ENCODE peak calls at places on chromosomes 4 and X, in four cellular contexts. One of them, this sample, is unnamed.

GRCh38 chrX:46318551-46318950 is 226.7 kb downstream of the ZNF674 start:
- DNase-seq in astrocyte: no peak
- DNase-seq in pancreas: no peak
- DNase-seq in left lung: no peak
- DNase-seq in this sample: no peak

GRCh38 chr4:13615162-13615561 is 12.4 kb downstream of the BOD1L1 start:
- DNase-seq in astrocyte: no peak
- DNase-seq in left lung: no peak
- DNase-seq in pancreas: no peak
- DNase-seq in this sample: no peak

GRCh38 chrX:46294234-46294633 is 251.0 kb downstream of the ZNF674 start:
- DNase-seq in left lung: no peak
- DNase-seq in pancreas: no peak
- DNase-seq in astrocyte: peak
- DNase-seq in this sample: peak

GRCh38 chr4:53064609-53065008 is 202.5 kb downstream of the RASL11B start:
- DNase-seq in pancreas: no peak
- DNase-seq in astrocyte: no peak
- DNase-seq in left lung: no peak
- DNase-seq in this sample: no peak

GRCh38 chr4:1194028-1194900 is 21.9 kb upstream of the SPON2 start:
- DNase-seq in astrocyte: no peak
- DNase-seq in pancreas: no peak
- DNase-seq in left lung: peak
- DNase-seq in this sample: peak

GRCh38 chr4:24472514-24473308 is 111.6 kb downstream of the DHX15 start:
- DNase-seq in pancreas: peak
- DNase-seq in astrocyte: peak
- DNase-seq in left lung: peak
- DNase-seq in this sample: peak

GRCh38 chr4:22240814-22241213 is 275.1 kb downstream of the ADGRA3 start:
- DNase-seq in left lung: no peak
- DNase-seq in astrocyte: no peak
- DNase-seq in pancreas: no peak
- DNase-seq in this sample: no peak

GRCh38 chr4:142778430-142778829 is 67.7 kb downstream of the INPP4B start:
- DNase-seq in left lung: no peak
- DNase-seq in pancreas: no peak
- DNase-seq in astrocyte: peak
- DNase-seq in this sample: peak

GRCh38 chrX:115650916-115651315 is 89.9 kb downstream of the PLS3 start:
- DNase-seq in astrocyte: peak
- DNase-seq in pancreas: no peak
- DNase-seq in left lung: no peak
- DNase-seq in this sample: peak

GRCh38 chr4:118954246-118954645 is 65.6 kb downstream of the SYNPO2 start:
- DNase-seq in astrocyte: peak
- DNase-seq in left lung: no peak
- DNase-seq in pancreas: no peak
- DNase-seq in this sample: peak

GRCh38 chrX:7170903-7171302 is 22.9 kb upstream of the PUDP start:
- DNase-seq in pancreas: no peak
- DNase-seq in astrocyte: no peak
- DNase-seq in left lung: no peak
- DNase-seq in this sample: peak

GRCh38 chrX:27976284-27976683 is 5.0 kb downstream of the DCAF8L1 start:
- DNase-seq in pancreas: no peak
- DNase-seq in left lung: no peak
- DNase-seq in astrocyte: no peak
- DNase-seq in this sample: peak

GRCh38 chrX:39613997-39614679 is 483.6 kb downstream of the BCOR start:
- DNase-seq in left lung: peak
- DNase-seq in pancreas: no peak
- DNase-seq in astrocyte: no peak
- DNase-seq in this sample: no peak

GRCh38 chr4:62970846-62971245 is 1438.4 kb downstream of the TECRL start:
- DNase-seq in left lung: no peak
- DNase-seq in astrocyte: no peak
- DNase-seq in pancreas: no peak
- DNase-seq in this sample: no peak

GRCh38 chr4:118967393-118967792 is 78.7 kb downstream of the SYNPO2 start:
- DNase-seq in astrocyte: peak
- DNase-seq in left lung: no peak
- DNase-seq in pancreas: no peak
- DNase-seq in this sample: peak

GRCh38 chrX:119853449-119853848 is 686 bp upstream of the UPF3B start:
- DNase-seq in left lung: no peak
- DNase-seq in astrocyte: no peak
- DNase-seq in pancreas: no peak
- DNase-seq in this sample: no peak

GRCh38 chrX:538311-538710 is 92.3 kb upstream of the SHOX start:
- DNase-seq in pancreas: no peak
- DNase-seq in left lung: no peak
- DNase-seq in astrocyte: no peak
- DNase-seq in this sample: no peak

GRCh38 chr4:15655223-15656037 is at the start of gene FBXL5:
- DNase-seq in pancreas: peak
- DNase-seq in astrocyte: peak
- DNase-seq in left lung: peak
- DNase-seq in this sample: peak

GRCh38 chr4:168731006-168731636 is 234.3 kb downstream of the PALLD start:
- DNase-seq in astrocyte: peak
- DNase-seq in pancreas: no peak
- DNase-seq in left lung: no peak
- DNase-seq in this sample: peak

GRCh38 chr4:121256346-121256745 is 92.2 kb upstream of the TNIP3 start:
- DNase-seq in pancreas: no peak
- DNase-seq in astrocyte: peak
- DNase-seq in left lung: no peak
- DNase-seq in this sample: peak

GRCh38 chr4:68373513-68373912 is 23.6 kb upstream of the YTHDC1 start:
- DNase-seq in astrocyte: peak
- DNase-seq in left lung: peak
- DNase-seq in pancreas: peak
- DNase-seq in this sample: peak

GRCh38 chr4:27357283-27357682 is 496.6 kb downstream of the STIM2 start:
- DNase-seq in pancreas: no peak
- DNase-seq in left lung: no peak
- DNase-seq in astrocyte: no peak
- DNase-seq in this sample: peak

GRCh38 chrX:108439434-108439883 is at the start of gene COL4A5:
- DNase-seq in left lung: peak
- DNase-seq in pancreas: peak
- DNase-seq in astrocyte: peak
- DNase-seq in this sample: peak

GRCh38 chr4:153038493-153039311 is 102.6 kb downstream of the FHDC1 start:
- DNase-seq in pancreas: peak
- DNase-seq in astrocyte: no peak
- DNase-seq in left lung: no peak
- DNase-seq in this sample: no peak

GRCh38 chr4:26124753-26125236 is 196.0 kb upstream of the RBPJ start:
- DNase-seq in pancreas: no peak
- DNase-seq in astrocyte: no peak
- DNase-seq in left lung: no peak
- DNase-seq in this sample: peak

GRCh38 chr4:150574678-150575077 is 7.3 kb upstream of the MAB21L2 start:
- DNase-seq in left lung: no peak
- DNase-seq in astrocyte: no peak
- DNase-seq in pancreas: no peak
- DNase-seq in this sample: no peak

GRCh38 chr4:20754091-20754490 is 53.8 kb downstream of the PACRGL start:
- DNase-seq in left lung: no peak
- DNase-seq in pancreas: no peak
- DNase-seq in astrocyte: no peak
- DNase-seq in this sample: no peak

GRCh38 chr4:6222761-6223292 is 22.5 kb upstream of the JAKMIP1 start:
- DNase-seq in pancreas: peak
- DNase-seq in left lung: no peak
- DNase-seq in astrocyte: no peak
- DNase-seq in this sample: peak

GRCh38 chr4:1367230-1367935 is 20.4 kb downstream of the UVSSA start:
- DNase-seq in pancreas: peak
- DNase-seq in left lung: peak
- DNase-seq in astrocyte: no peak
- DNase-seq in this sample: no peak

GRCh38 chr4:61805979-61806378 is 605.9 kb downstream of the ADGRL3 start:
- DNase-seq in pancreas: no peak
- DNase-seq in astrocyte: peak
- DNase-seq in left lung: no peak
- DNase-seq in this sample: no peak

GRCh38 chr4:71283642-71284257 is 55.1 kb upstream of the SLC4A4 start:
- DNase-seq in left lung: no peak
- DNase-seq in pancreas: no peak
- DNase-seq in astrocyte: no peak
- DNase-seq in this sample: no peak

GRCh38 chr4:6180841-6181631 is 19.3 kb downstream of the JAKMIP1 start:
- DNase-seq in pancreas: no peak
- DNase-seq in astrocyte: no peak
- DNase-seq in left lung: no peak
- DNase-seq in this sample: no peak

GRCh38 chr4:8674311-8674885 is 81.8 kb downstream of the CPZ start:
- DNase-seq in astrocyte: no peak
- DNase-seq in pancreas: no peak
- DNase-seq in left lung: no peak
- DNase-seq in this sample: no peak

GRCh38 chr4:92035666-92036065 is 268.1 kb upstream of the GRID2 start:
- DNase-seq in left lung: no peak
- DNase-seq in pancreas: no peak
- DNase-seq in astrocyte: no peak
- DNase-seq in this sample: no peak

GRCh38 chr4:23686169-23686903 is 203.5 kb downstream of the PPARGC1A start:
- DNase-seq in astrocyte: no peak
- DNase-seq in left lung: no peak
- DNase-seq in pancreas: no peak
- DNase-seq in this sample: no peak

GRCh38 chr4:77073981-77074865 is 1.6 kb downstream of the CCNI start:
- DNase-seq in left lung: no peak
- DNase-seq in pancreas: no peak
- DNase-seq in astrocyte: no peak
- DNase-seq in this sample: peak

GRCh38 chrX:44596277-44596676 is 53.6 kb upstream of the FUNDC1 start:
- DNase-seq in left lung: no peak
- DNase-seq in astrocyte: no peak
- DNase-seq in pancreas: no peak
- DNase-seq in this sample: no peak

DNA sequence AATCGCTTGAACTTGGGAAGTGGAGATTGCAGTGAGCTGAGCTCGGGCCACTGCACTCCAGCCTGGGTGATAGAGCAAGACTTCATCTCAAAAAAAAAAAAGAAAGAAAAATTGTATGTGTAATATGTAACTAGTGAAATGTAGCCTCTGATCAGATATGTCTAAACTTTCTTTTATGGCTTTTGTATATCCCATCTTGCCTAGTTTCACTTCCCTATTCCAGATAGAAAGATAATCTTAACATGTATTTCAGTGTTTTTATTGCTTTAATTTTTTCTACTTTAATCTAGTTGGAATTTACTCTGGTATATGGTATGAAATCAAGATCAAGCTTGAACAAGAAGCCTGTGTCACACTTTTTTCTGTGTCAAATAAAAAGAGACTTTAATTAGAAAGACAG is 1.9 kb upstream of the ZNF41 start:
- DNase-seq in pancreas: no peak
- DNase-seq in astrocyte: no peak
- DNase-seq in left lung: no peak
- DNase-seq in this sample: no peak
- H3K4me3 ChIP-seq in pancreas: no peak
- H3K4me3 ChIP-seq in astrocyte: no peak
- H3K4me3 ChIP-seq in left lung: no peak
- H3K4me3 ChIP-seq in this sample: no peak

GRCh38 chr4:7462509-7462971 is 27.8 kb upstream of the PSAPL1 start:
- DNase-seq in left lung: no peak
- DNase-seq in pancreas: peak
- DNase-seq in astrocyte: peak
- DNase-seq in this sample: peak
- TF ChIP-seq CTCF in left lung: no peak
- TF ChIP-seq CTCF in pancreas: no peak
- TF ChIP-seq CTCF in astrocyte: peak
- TF ChIP-seq CTCF in this sample: no peak

GRCh38 chr4:2437475-2438215 is 18.9 kb downstream of the CFAP99 start:
- DNase-seq in pancreas: no peak
- DNase-seq in astrocyte: no peak
- DNase-seq in left lung: no peak
- DNase-seq in this sample: no peak
- H3K4me3 ChIP-seq in pancreas: no peak
- H3K4me3 ChIP-seq in astrocyte: no peak
- H3K4me3 ChIP-seq in left lung: no peak
- H3K4me3 ChIP-seq in this sample: no peak

DNA sequence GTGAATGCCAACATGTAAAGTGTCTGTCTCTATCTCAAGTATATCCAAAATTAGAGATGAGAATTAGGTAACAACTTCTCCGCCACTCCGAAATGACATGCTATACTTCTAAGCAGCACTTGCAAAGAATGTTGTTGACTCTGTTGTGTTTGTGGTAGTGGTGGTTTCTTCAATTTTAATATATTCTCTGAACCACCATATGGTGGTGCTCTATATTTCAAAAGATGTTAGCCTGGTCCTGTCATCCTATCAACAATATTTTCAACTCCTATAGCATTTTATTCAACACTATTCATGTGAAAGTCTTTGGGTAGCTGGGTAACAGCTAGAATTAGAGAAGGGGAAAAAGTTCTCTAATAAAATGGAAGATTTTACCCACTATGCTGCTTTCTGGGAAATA is 1622.8 kb upstream of the IGFBP7 start:
- DNase-seq in pancreas: no peak
- DNase-seq in left lung: no peak
- DNase-seq in astrocyte: no peak
- DNase-seq in this sample: no peak
- TF ChIP-seq CTCF in pancreas: no peak
- TF ChIP-seq CTCF in left lung: no peak
- TF ChIP-seq CTCF in astrocyte: no peak
- TF ChIP-seq CTCF in this sample: no peak

DNA sequence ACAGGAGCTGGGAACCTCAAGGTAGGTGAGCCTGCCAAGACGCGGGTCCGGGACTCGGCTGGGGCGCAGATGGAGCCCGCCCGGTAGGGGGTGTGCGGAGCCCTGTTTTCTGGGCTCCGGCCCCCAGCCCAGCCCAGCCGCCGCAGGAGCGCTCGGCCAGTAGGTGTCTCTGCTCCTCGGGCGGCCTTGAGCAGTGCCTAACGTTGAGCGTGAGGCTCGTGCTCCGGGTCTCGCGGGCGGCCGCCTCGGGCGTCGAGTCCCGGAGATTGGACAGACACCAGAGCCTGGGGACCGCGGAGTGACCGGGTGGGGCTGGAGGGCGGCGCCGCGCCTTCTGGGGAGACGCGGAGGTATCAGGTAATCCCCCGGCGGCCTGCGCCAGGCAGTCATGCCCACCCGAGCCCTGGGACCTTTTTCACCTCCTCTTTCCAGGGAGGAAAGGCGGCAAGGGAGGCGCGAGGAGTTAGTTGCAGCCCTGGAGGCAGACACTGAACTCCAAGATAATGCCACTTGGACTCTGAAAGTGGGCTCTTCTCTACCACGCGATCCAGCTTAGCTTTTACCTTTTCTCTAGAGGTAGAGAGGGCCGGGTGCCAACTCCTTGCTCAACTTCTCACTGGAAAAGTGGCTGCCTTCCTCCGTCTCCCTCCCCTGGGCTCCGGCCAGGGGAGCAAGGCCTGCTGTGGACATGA is 14.5 kb upstream of the FGG start:
- DNase-seq in pancreas: peak
- DNase-seq in astrocyte: peak
- DNase-seq in left lung: peak
- DNase-seq in this sample: peak
- H3K4me3 ChIP-seq in pancreas: peak
- H3K4me3 ChIP-seq in astrocyte: peak
- H3K4me3 ChIP-seq in left lung: peak
- H3K4me3 ChIP-seq in this sample: peak

This sample was measured in fibroblast of mammary gland.